ENCODE peak calls at places on chromosomes 6 and 20, in eight cellular contexts. K is CD4-positive, alpha-beta memory T cell; J is naive thymus-derived CD4-positive, alpha-beta T cell; W is lower lobe of right lung; F is Jurkat, Clone E6-1; N is PC-3; Q is AG10803; G is bronchial epithelial cell. D is an unnamed sample.
A peak's percentile ranks its signal among the peaks of the same experiment; 100 is the strongest.

GRCh38 chr6:149078383-149078782 is 239.1 kb upstream of the TAB2 start:
- DNase-seq in F (no peak), Q (no peak), J (no peak), K (no peak), G (no peak), N (no peak), W (no peak), D (no peak)

GRCh38 chr20:18032977-18033892 is 24.5 kb downstream of the OVOL2 start:
- DNase-seq in K (no peak), Q (no peak), G (no peak), J (no peak), N (peak; percentile 33), F (no peak), W (no peak), D (no peak)

GRCh38 chr6:153959281-153959680 is 79.8 kb upstream of the OPRM1 start:
- DNase-seq in N (no peak), J (no peak), W (no peak), G (peak; percentile 45), K (no peak), Q (peak; percentile 3), F (no peak), D (no peak)

GRCh38 chr6:169666441-169666840 is 35.4 kb downstream of the WDR27 start:
- DNase-seq in G (no peak), J (no peak), F (no peak), Q (no peak), K (no peak), W (peak; percentile 38), N (no peak), D (no peak)

GRCh38 chr20:29079769-29080690 is 2177.4 kb upstream of the DEFB115 start:
- DNase-seq in K (peak; percentile 26), G (no peak), Q (peak; percentile 34), W (no peak), N (no peak), J (no peak), F (no peak), D (no peak)

GRCh38 chr6:105753184-105754097 is 332.7 kb upstream of the PRDM1 start:
- DNase-seq in K (no peak), G (peak; percentile 69), Q (peak; percentile 84), W (no peak), N (peak; percentile 70), F (no peak), J (no peak), D (no peak)

GRCh38 chr6:128531696-128532095 is 11.3 kb upstream of the PTPRK start:
- DNase-seq in Q (no peak), J (no peak), G (no peak), N (no peak), W (no peak), K (no peak), F (no peak), D (no peak)

GRCh38 chr6:159720708-159721107 is 6.6 kb upstream of the WTAP start:
- DNase-seq in F (peak; percentile 60), G (peak; percentile 59), K (peak; percentile 72), Q (peak; percentile 12), J (peak; percentile 67), N (peak; percentile 59), W (no peak), D (peak; percentile 87)

GRCh38 chr6:151681426-151682059 is 125.9 kb upstream of the ESR1 start:
- DNase-seq in F (no peak), W (no peak), N (no peak), J (peak; percentile 15), K (no peak), Q (peak; percentile 50), G (no peak), D (no peak)

GRCh38 chr20:38601216-38602184 is at the start of gene ARHGAP40:
- DNase-seq in Q (no peak), F (peak; percentile 7), W (peak; percentile 63), K (no peak), J (no peak), G (peak; percentile 63), N (no peak), D (no peak)

GRCh38 chr20:24497851-24498250 is 28.4 kb downstream of the SYNDIG1 start:
- DNase-seq in N (peak; percentile 9), G (peak; percentile 64), W (no peak), F (no peak), K (no peak), J (no peak), Q (no peak), D (no peak)

DNA sequence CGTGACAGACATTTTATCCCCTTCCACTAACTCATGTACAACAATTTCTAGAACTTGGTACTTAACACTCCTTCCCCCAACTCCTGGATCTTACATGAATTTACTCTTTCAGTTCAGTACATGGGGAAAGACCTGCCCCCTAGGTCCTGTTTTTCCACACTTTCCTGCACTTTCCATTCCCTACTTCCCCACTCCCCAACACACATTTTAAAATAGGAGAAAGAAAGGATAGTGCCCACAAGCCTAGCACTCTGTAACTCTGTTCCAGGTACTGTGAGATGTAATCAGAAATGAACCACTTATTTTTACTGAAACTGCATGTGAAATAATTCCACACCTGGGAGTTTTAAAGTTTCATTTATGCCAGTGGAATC is 1.4 kb downstream of the ADGRG6 start:
- DNase-seq in W (no peak), J (no peak), N (no peak), Q (no peak), G (peak; percentile 35), K (no peak), F (no peak), D (no peak)
- H3K4me3 ChIP-seq in W (peak overlapping the region; percentile 70), J (no peak overlapping the region), N (peak overlapping the region; percentile 88), Q (no peak overlapping the region), G (peak overlapping the region; percentile 82), K (no peak overlapping the region), F (no peak overlapping the region), D (no peak overlapping the region)

GRCh38 chr20:34579936-34580587 is 21.5 kb downstream of the MAP1LC3A start:
- DNase-seq in K (no peak), N (peak; percentile 57), J (no peak), Q (peak; percentile 49), G (peak; percentile 44), F (no peak), W (no peak), D (peak; percentile 65)
- H3K4me3 ChIP-seq in K (no peak overlapping the region), N (peak overlapping the region; percentile 30), J (no peak overlapping the region), Q (no peak overlapping the region), G (no peak overlapping the region), F (no peak overlapping the region), W (no peak overlapping the region), D (no peak overlapping the region)

GRCh38 chr6:84615987-84616386 is 148.4 kb downstream of the TBX18 start:
- DNase-seq in Q (no peak), G (no peak), F (no peak), J (no peak), N (no peak), K (no peak), W (no peak), D (no peak)
- H3K4me3 ChIP-seq in Q (no peak overlapping the region), G (no peak overlapping the region), F (no peak overlapping the region), J (no peak overlapping the region), N (no peak overlapping the region), K (no peak overlapping the region), W (no peak overlapping the region), D (no peak overlapping the region)

GRCh38 chr6:144332177-144332576 is 47.0 kb downstream of the UTRN start:
- DNase-seq in Q (no peak), F (no peak), G (no peak), N (no peak), J (no peak), K (no peak), W (no peak), D (no peak)
- H3K4me3 ChIP-seq in Q (no peak overlapping the region), F (no peak overlapping the region), G (no peak overlapping the region), N (no peak overlapping the region), J (no peak overlapping the region), K (no peak overlapping the region), W (peak overlapping the region; percentile 39), D (no peak overlapping the region)